ENCODE peak calls at places on chromosomes 16 and 17, in seven cellular contexts. Y, F, K, S, X, U and I are unnamed samples.

GRCh38 chr17:27438631-27439030 is 17.6 kb upstream of the KSR1 start:
- DNase-seq in F (no peak), X (no peak), S (no peak), U (no peak), K (no peak), Y (no peak), I (no peak)

GRCh38 chr16:84075376-84075775 is 32.8 kb upstream of the SLC38A8 start:
- DNase-seq in F (no peak), Y (no peak), K (no peak), X (no peak), U (no peak), S (no peak), I (no peak)

GRCh38 chr17:41919840-41920579 is 1.3 kb upstream of the ACLY start:
- DNase-seq in X (peak; percentile 52), S (peak; percentile 33), Y (no peak), U (no peak), F (no peak), K (peak; percentile 64), I (no peak)

GRCh38 chr17:60249517-60249826 is 99.7 kb downstream of the CA4 start:
- DNase-seq in S (peak; percentile 51), Y (peak; percentile 71), U (no peak), X (no peak), F (no peak), K (no peak), I (no peak)

GRCh38 chr16:68450741-68451140 is 2.4 kb upstream of the SMPD3 start:
- DNase-seq in X (no peak), S (no peak), U (no peak), Y (no peak), K (no peak), F (no peak), I (no peak)

GRCh38 chr17:30413109-30413508 is 34.4 kb downstream of the CPD start:
- DNase-seq in Y (no peak), X (no peak), U (no peak), K (no peak), S (peak; percentile 72), F (no peak), I (no peak)

GRCh38 chr16:22188595-22189442 is 17.3 kb upstream of the EEF2K start:
- DNase-seq in S (peak; percentile 95), Y (peak; percentile 79), X (peak; percentile 58), U (no peak), F (peak; percentile 66), K (peak; percentile 84), I (no peak)

GRCh38 chr17:53722407-53722806 is 100.3 kb upstream of the KIF2B start:
- DNase-seq in U (no peak), K (no peak), Y (peak; percentile 62), S (peak; percentile 98), X (no peak), F (no peak), I (no peak)

GRCh38 chr17:21194688-21195087 is 19.3 kb downstream of the TMEM11 start:
- DNase-seq in S (peak; percentile 43), F (no peak), X (no peak), U (no peak), K (no peak), Y (no peak), I (no peak)

GRCh38 chr16:56272495-56272894 is 81.2 kb downstream of the GNAO1 start:
- DNase-seq in F (no peak), U (no peak), X (no peak), S (no peak), Y (no peak), K (no peak), I (no peak)

GRCh38 chr16:14071576-14072271 is 605 bp downstream of the MRTFB start:
- DNase-seq in Y (peak; percentile 51), F (no peak), K (peak; percentile 38), X (no peak), U (no peak), S (no peak), I (no peak)

GRCh38 chr16:59478806-59479205 is 744.7 kb upstream of the GOT2 start:
- DNase-seq in X (no peak), Y (no peak), K (no peak), F (no peak), S (peak; percentile 12), U (no peak), I (no peak)

GRCh38 chr16:68792465-68793324 is 50.6 kb upstream of the TANGO6 start:
- DNase-seq in Y (no peak), X (no peak), S (peak; percentile 61), U (no peak), K (peak; percentile 51), F (no peak), I (no peak)

GRCh38 chr17:62723842-62724241 is 84.3 kb downstream of the MARCHF10 start:
- DNase-seq in S (peak; percentile 29), Y (no peak), X (no peak), F (no peak), U (no peak), K (no peak), I (no peak)

GRCh38 chr16:1981398-1981836 is at the start of gene NOXO1:
- DNase-seq in F (no peak), U (no peak), K (no peak), S (no peak), X (no peak), Y (no peak), I (no peak)

GRCh38 chr17:19301274-19301946 is 61.1 kb downstream of the B9D1 start:
- DNase-seq in Y (no peak), F (no peak), S (no peak), X (no peak), U (no peak), K (peak; percentile 79), I (no peak)

GRCh38 chr16:77221482-77221881 is 22.3 kb downstream of the SYCE1L start:
- DNase-seq in S (peak; percentile 13), U (no peak), K (no peak), X (no peak), F (no peak), Y (no peak), I (no peak)

GRCh38 chr16:54076006-54076504 is 210.5 kb downstream of the IRX3 start:
- DNase-seq in F (no peak), X (no peak), K (no peak), Y (no peak), U (no peak), S (no peak), I (no peak)

GRCh38 chr16:1363501-1364041 is 11.8 kb downstream of the GNPTG start:
- DNase-seq in S (peak; percentile 12), Y (no peak), U (no peak), K (peak; percentile 67), F (peak; percentile 68), X (peak; percentile 68), I (no peak)

DNA sequence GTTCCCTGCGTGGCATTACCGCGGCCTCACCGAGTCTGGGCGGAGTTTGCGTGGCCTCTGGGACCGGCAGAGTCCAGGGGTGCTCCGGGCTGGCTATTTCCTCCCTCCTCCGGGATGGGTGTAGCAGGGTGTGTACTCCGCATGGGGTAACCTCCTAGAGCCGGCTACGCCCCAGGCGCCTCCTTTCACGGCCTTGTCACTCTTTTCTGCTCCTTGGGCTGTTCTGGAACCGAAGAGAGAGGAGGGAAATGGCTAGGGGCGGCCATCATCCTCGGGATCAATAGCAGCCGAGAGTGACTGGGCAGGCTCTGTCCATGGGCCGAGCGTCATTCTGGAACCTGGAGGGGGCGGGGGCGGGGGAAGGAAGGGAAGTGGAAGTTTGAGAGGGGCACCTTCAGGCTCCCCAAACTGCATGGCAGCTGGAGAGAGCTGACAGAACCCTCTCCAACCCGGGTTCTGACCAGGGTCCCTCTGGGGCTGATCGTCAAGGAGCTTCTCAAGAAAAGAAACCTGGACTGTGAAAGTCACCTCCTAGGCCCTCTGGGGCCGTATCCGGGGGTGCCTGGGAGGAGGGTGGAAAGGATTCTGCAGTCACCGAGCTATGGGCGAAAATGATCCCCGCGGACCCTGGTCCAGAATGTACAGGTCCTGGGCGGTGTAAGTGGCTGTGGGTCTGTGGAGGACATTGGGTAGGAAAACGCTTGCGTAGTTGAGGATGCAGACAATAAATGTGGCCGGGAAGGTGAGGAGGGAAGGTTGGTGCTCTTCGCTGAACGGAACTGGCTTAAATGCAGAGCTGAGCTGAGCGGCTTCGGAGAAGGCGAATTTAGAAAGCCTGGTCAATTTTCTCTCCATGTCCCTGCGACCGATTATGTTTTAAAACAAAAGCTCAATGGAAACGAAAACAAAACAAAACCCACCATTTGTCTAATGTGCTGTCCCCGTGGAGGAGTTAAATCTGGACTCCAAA is 3.8 kb upstream of the LHX1 start:
- DNase-seq in X (no peak), S (no peak), K (no peak), U (no peak), Y (no peak), F (no peak), I (no peak)
- H3K27me3 ChIP-seq in X (peaks cover 100% of the 10 kb centered on the region), S (peaks cover 99% of the 10 kb centered on the region), K (peaks cover 98% of the 10 kb centered on the region), U (no peaks in the 10 kb centered on the region), Y (peaks cover 94% of the 10 kb centered on the region), F (peaks cover 92% of the 10 kb centered on the region), I (peaks cover 83% of the 10 kb centered on the region)

DNA sequence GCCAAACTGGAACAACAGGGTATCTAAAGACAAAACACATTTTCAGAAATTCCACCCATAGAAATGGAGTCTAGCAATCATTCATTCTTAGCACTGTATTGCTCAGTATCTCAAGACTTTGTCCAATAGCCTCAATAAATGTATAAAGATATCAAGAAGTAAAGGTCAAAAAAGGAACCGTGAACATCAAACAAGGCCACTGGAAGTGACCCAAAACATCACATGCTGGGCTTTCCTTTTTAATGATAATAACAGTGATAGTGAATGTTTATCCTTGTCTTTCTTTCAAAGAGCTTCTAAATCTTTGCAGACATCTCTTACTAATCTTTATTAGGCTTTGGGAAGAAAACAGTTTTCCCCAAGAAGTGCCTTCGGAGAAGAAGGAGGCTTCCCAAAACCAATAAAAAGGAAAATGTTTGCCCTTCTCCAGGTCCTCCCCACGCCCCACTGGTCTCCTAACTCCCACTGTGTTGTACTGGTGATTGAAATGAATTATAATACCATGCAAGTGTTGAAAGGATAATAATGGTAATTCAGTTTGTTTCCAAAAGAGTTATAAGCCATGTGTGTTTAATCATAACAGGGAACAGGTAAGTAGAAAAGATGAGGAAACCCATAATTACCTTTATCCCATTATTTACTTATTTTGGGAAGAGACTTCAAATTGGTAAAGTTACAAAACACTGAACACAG is 18.6 kb downstream of the RNF43 start:
- DNase-seq in U (no peak), X (no peak), K (no peak), Y (no peak), F (no peak), S (no peak), I (no peak)
- H3K27me3 ChIP-seq in U (no peaks in the 10 kb centered on the region), X (no peaks in the 10 kb centered on the region), K (no peaks in the 10 kb centered on the region), Y (peaks cover 56% of the 10 kb centered on the region), F (no peaks in the 10 kb centered on the region), S (peaks cover 1% of the 10 kb centered on the region), I (peaks cover 20% of the 10 kb centered on the region)

DNA sequence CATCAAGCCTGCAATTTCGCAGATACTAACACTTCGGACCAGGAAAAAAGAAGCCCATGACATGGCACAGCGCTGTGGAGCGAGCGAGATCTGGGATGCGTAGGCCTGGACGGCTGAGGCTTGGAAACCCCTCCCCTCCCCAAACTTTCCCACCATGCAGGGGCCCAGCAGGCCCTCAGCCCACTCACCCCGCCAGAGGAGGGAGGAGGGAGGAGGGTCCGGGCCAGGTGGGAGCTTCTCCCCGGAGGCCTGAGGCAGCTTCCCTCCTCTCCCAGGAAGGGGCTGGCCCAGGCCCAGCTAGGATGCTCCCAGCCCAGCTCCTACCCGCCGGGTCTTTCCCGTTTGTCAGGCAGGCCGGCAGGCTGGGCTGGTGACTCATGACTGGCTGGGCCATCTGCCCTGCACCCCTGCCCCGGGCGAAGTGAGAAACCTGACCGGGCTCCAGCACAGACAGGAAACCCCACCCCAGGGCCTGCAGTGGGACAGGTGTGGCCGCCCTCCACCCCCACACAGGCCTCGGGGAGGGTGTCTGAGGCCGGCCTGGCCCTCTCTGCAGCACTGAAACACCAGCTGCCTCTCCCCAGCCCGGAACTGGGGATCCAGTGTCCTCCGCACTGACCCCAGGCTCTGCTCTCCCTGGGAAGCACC is 34.3 kb upstream of the SLC38A10 start:
- DNase-seq in U (no peak), K (peak; percentile 96), Y (peak; percentile 95), S (peak; percentile 92), X (peak; percentile 99), F (no peak), I (no peak)
- H3K27me3 ChIP-seq in U (no peaks in the 10 kb centered on the region), K (no peaks in the 10 kb centered on the region), Y (peaks cover 7% of the 10 kb centered on the region), S (peaks cover 34% of the 10 kb centered on the region), X (no peaks in the 10 kb centered on the region), F (no peaks in the 10 kb centered on the region), I (no peaks in the 10 kb centered on the region)

GRCh38 chr16:85171004-85171808 is 58.9 kb upstream of the CIBAR2 start:
- DNase-seq in F (no peak), K (no peak), X (no peak), S (no peak), Y (no peak), U (no peak), I (no peak)
- H3K27me3 ChIP-seq in F (peaks cover 15% of the 10 kb centered on the region), K (peaks cover 13% of the 10 kb centered on the region), X (no peaks in the 10 kb centered on the region), S (no peaks in the 10 kb centered on the region), Y (no peaks in the 10 kb centered on the region), U (no peaks in the 10 kb centered on the region), I (no peaks in the 10 kb centered on the region)